ENCODE peak calls at places on chromosomes 7 and 10, in five cellular contexts. One of them, this sample, is unnamed. For H3K4me1, the result is how much of the 10 kb centered on the place peaks cover.

GRCh38 chr7:142842251-142842766 is 12.6 kb upstream of the EPHB6 start:
- DNase-seq in HCT116: no peak
- DNase-seq in PC-3: no peak
- DNase-seq in GM23248: no peak
- DNase-seq in MM.1S: no peak
- DNase-seq in this sample: no peak

GRCh38 chr10:28807760-28808613 is 130.7 kb downstream of the BAMBI start:
- DNase-seq in HCT116: no peak
- DNase-seq in PC-3: no peak
- DNase-seq in GM23248: no peak
- DNase-seq in MM.1S: no peak
- DNase-seq in this sample: no peak

GRCh38 chr10:114821293-114821914 is at the start of gene FHIP2A:
- DNase-seq in HCT116: peak
- DNase-seq in PC-3: peak
- DNase-seq in GM23248: peak
- DNase-seq in MM.1S: peak
- DNase-seq in this sample: peak

GRCh38 chr7:139054101-139054500 is 18.3 kb upstream of the ZC3HAV1L start:
- DNase-seq in HCT116: no peak
- DNase-seq in PC-3: no peak
- DNase-seq in GM23248: peak
- DNase-seq in MM.1S: no peak
- DNase-seq in this sample: no peak

GRCh38 chr7:130995252-130996081 is 261.5 kb upstream of the KLF14 start:
- DNase-seq in HCT116: peak
- DNase-seq in PC-3: no peak
- DNase-seq in GM23248: peak
- DNase-seq in MM.1S: no peak
- DNase-seq in this sample: no peak

GRCh38 chr10:124416733-124417132 is 2.0 kb downstream of the OAT start:
- DNase-seq in HCT116: no peak
- DNase-seq in PC-3: peak
- DNase-seq in GM23248: peak
- DNase-seq in MM.1S: no peak
- DNase-seq in this sample: no peak

GRCh38 chr7:19143930-19144574 is 1.2 kb downstream of the FERD3L start:
- DNase-seq in HCT116: no peak
- DNase-seq in PC-3: no peak
- DNase-seq in GM23248: peak
- DNase-seq in MM.1S: no peak
- DNase-seq in this sample: no peak

GRCh38 chr7:77797734-77798393 is 370 bp downstream of the TMEM60 start:
- DNase-seq in HCT116: no peak
- DNase-seq in PC-3: peak
- DNase-seq in GM23248: peak
- DNase-seq in MM.1S: peak
- DNase-seq in this sample: no peak

GRCh38 chr10:33136271-33136670 is 178.2 kb upstream of the ITGB1 start:
- DNase-seq in HCT116: no peak
- DNase-seq in PC-3: peak
- DNase-seq in GM23248: peak
- DNase-seq in MM.1S: no peak
- DNase-seq in this sample: no peak

DNA sequence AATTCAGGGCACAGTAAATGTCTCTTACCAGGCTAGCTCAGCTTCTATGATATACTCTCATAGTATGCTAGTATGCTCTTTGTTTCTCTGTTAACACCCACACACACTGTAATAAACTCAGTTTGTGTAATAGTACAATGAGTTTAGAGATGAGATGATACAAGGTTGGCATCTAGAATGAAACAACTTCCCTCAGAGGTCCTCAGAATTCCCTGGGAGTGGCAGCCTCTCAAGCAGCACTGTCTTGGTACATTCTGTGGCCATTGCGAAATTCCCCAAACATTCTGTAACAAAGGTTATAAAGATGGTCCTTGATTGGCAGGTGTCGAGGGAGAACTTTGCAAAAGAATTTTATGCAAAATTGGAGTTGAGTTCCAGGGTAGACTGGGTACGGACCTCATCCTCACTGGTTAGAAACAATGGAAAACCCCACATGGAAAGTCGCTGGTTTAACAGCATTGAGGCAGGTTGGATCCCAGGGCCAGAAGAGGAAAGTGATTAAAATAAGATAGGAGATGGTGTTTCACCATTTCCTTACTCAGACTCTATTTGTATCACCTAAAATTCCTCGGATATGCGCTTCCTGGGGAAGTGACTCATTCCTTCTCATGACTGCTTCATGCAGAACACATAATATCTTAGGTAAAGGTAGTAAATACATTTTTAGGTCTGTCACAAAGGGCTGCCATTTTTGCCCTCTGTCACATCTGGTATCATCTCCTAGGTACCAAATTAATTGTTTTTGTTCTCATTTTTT is 657.8 kb downstream of the SORCS1 start:
- DNase-seq in HCT116: no peak
- DNase-seq in PC-3: peak
- DNase-seq in GM23248: peak
- DNase-seq in MM.1S: no peak
- DNase-seq in this sample: no peak
- H2AFZ ChIP-seq in HCT116: no peak
- H2AFZ ChIP-seq in PC-3: no peak
- H2AFZ ChIP-seq in GM23248: no peak
- H2AFZ ChIP-seq in MM.1S: no peak
- H2AFZ ChIP-seq in this sample: no peak

DNA sequence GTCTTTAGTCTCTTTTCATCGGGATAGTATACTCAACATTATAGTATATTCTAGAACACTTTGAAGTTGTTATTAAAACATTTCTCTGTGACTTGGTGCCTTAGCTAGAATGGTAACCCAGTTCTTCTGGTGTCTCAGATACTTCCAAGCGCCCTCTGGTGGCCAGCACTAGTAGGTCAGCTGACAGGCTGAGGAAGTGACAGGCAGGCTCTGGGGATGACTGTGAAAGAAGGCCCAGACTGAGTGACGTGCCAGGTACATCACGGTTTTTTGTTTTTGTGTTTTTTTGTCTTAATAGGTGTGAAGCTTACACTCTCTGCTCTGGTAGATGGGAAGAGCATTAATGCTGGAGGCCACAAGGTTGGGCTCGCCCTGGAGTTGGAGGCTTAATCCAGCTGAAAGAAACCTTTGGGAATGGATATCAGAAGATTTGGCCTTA is 5.1 kb downstream of the COMTD1 start:
- DNase-seq in HCT116: peak
- DNase-seq in PC-3: peak
- DNase-seq in GM23248: peak
- DNase-seq in MM.1S: peak
- DNase-seq in this sample: peak
- H3K4me1 ChIP-seq in HCT116: under half
- H3K4me1 ChIP-seq in PC-3: under half
- H3K4me1 ChIP-seq in GM23248: under half
- H3K4me1 ChIP-seq in MM.1S: under half
- H3K4me1 ChIP-seq in this sample: under half

DNA sequence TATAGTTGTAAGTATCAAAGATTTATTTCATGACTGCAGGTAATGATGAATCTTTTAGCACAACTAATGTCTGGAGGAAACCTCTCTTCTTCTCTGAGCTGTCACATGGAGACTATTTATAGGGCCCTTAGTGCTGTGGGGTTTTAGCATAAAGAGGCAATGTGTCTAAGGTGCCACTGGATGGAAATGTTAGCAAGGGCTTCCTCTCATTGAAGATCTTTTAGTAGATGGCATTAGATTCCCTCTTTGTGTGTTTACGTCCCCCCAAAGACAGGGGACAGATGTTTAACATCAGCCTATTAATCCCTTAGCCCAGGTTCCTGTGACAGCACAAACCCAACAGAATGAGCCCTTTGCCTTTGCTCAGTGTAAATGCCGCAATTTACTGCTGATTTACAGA is 208.6 kb downstream of the SKAP2 start:
- DNase-seq in HCT116: no peak
- DNase-seq in PC-3: no peak
- DNase-seq in GM23248: no peak
- DNase-seq in MM.1S: no peak
- DNase-seq in this sample: no peak
- TF ChIP-seq EZH2phosphoT487 in HCT116: no peak
- TF ChIP-seq EZH2phosphoT487 in PC-3: no peak
- TF ChIP-seq EZH2phosphoT487 in GM23248: no peak
- TF ChIP-seq EZH2phosphoT487 in MM.1S: no peak
- TF ChIP-seq EZH2phosphoT487 in this sample: no peak

GRCh38 chr10:93550634-93551033 is 15.8 kb upstream of the FFAR4 start:
- DNase-seq in HCT116: no peak
- DNase-seq in PC-3: no peak
- DNase-seq in GM23248: no peak
- DNase-seq in MM.1S: no peak
- DNase-seq in this sample: no peak

GRCh38 chr10:93559490-93559889 is 7.0 kb upstream of the FFAR4 start:
- DNase-seq in HCT116: no peak
- DNase-seq in PC-3: no peak
- DNase-seq in GM23248: no peak
- DNase-seq in MM.1S: no peak
- DNase-seq in this sample: no peak

GRCh38 chr10:93553501-93554374 is 12.7 kb upstream of the FFAR4 start:
- DNase-seq in HCT116: no peak
- DNase-seq in PC-3: no peak
- DNase-seq in GM23248: no peak
- DNase-seq in MM.1S: no peak
- DNase-seq in this sample: no peak

GRCh38 chr10:93552780-93553179 is 13.7 kb upstream of the FFAR4 start:
- DNase-seq in HCT116: no peak
- DNase-seq in PC-3: no peak
- DNase-seq in GM23248: no peak
- DNase-seq in MM.1S: no peak
- DNase-seq in this sample: no peak

DNA sequence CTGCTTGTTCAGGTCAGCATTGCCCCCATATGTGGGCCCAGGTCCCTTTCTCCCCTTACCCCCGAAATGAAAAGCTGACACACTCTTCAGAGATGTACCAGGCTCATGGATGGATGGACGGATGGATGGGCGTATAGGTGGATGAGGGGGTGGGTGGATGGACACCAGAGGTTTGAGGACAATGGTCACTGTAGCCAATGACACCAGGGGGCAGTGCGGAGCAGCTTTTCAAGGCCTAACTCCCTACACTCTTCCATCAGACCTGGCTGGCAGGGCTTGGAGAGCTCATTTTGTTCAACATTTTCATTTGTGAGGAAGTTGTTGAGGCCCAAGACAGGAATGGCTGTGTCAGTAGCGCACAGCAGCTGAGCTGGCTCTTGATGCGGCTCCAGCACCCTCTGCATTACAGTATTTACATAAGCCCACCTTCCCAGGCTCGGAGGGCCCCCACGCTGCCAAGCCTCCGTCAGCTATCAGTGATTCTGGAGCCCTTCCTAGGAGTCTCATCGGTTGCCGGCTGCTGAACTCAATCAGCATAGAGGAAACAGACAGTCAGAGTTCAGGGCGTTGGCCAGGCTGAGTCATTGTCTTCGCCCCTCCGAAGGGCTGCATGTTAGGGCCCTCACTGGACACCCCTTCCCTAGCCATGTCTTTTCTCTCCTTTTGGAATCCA is 11.6 kb upstream of the FFAR4 start:
- DNase-seq in HCT116: peak
- DNase-seq in PC-3: peak
- DNase-seq in GM23248: peak
- DNase-seq in MM.1S: peak
- DNase-seq in this sample: peak
- H2AFZ ChIP-seq in HCT116: peak
- H2AFZ ChIP-seq in PC-3: peak
- H2AFZ ChIP-seq in GM23248: peak
- H2AFZ ChIP-seq in MM.1S: no peak
- H2AFZ ChIP-seq in this sample: peak

GRCh38 chr10:86650151-86650550 is 4.2 kb upstream of the OPN4 start:
- DNase-seq in HCT116: no peak
- DNase-seq in PC-3: no peak
- DNase-seq in GM23248: no peak
- DNase-seq in MM.1S: no peak
- DNase-seq in this sample: no peak

GRCh38 chr10:86649471-86650150 is 4.7 kb upstream of the OPN4 start:
- DNase-seq in HCT116: no peak
- DNase-seq in PC-3: no peak
- DNase-seq in GM23248: no peak
- DNase-seq in MM.1S: no peak
- DNase-seq in this sample: no peak

GRCh38 chr10:86651631-86652331 is 2.6 kb upstream of the OPN4 start:
- DNase-seq in HCT116: no peak
- DNase-seq in PC-3: no peak
- DNase-seq in GM23248: no peak
- DNase-seq in MM.1S: no peak
- DNase-seq in this sample: no peak

GRCh38 chr10:86652361-86653202 is 1.8 kb upstream of the OPN4 start:
- DNase-seq in HCT116: no peak
- DNase-seq in PC-3: no peak
- DNase-seq in GM23248: no peak
- DNase-seq in MM.1S: no peak
- DNase-seq in this sample: no peak

GRCh38 chr10:86651021-86651471 is 3.3 kb upstream of the OPN4 start:
- DNase-seq in HCT116: no peak
- DNase-seq in PC-3: no peak
- DNase-seq in GM23248: no peak
- DNase-seq in MM.1S: no peak
- DNase-seq in this sample: no peak
- H3K4me1 ChIP-seq in HCT116: under half
- H3K4me1 ChIP-seq in PC-3: under half
- H3K4me1 ChIP-seq in GM23248: under half
- H3K4me1 ChIP-seq in MM.1S: under half
- H3K4me1 ChIP-seq in this sample: under half

DNA sequence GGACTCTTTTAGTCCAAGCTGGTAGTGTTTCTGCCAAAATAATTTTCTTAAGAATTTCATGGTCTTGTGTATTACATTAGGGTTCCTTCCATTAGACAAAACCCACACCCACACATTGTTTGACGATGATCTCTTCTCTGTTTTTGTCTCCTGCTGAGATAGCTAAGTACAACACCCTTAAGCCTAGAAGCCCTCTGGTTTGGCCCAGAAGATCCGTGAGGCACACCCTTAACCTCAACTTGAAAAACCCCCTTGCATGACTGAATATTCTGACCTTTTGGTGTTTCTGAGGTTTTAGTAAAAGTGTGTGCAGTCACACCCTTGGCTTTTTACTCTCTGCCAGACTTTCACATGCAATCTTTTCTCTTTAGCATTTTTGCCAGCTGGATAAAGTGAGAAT is 29.3 kb upstream of the ERCC6 start:
- DNase-seq in HCT116: no peak
- DNase-seq in PC-3: peak
- DNase-seq in GM23248: peak
- DNase-seq in MM.1S: no peak
- DNase-seq in this sample: no peak
- TF ChIP-seq EZH2phosphoT487 in HCT116: no peak
- TF ChIP-seq EZH2phosphoT487 in PC-3: no peak
- TF ChIP-seq EZH2phosphoT487 in GM23248: peak
- TF ChIP-seq EZH2phosphoT487 in MM.1S: no peak
- TF ChIP-seq EZH2phosphoT487 in this sample: no peak

DNA sequence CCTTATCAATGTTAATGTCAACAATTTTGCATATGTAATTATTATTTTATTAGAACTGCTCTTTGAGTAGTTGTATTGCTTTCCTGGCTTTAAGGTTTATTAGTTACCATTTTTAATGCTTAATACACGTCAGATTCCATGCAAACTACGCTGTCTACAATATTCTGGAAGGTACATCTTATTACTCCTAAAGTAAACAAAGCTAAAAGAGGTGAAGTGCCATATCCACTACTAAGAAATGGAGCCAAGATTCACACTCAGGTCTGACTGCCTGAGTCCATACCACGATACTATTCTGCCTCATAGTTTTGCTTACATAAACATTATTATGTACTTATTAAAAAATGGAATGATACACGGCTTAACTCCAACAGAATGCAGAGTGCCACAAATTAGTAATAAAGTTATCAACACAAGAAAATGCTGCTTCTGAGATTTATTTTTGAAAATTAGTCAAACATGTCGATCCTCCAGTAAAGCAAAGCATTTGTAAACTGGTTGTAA is 1.2 kb upstream of the DMTF1 start:
- DNase-seq in HCT116: no peak
- DNase-seq in PC-3: no peak
- DNase-seq in GM23248: peak
- DNase-seq in MM.1S: no peak
- DNase-seq in this sample: no peak
- H2AFZ ChIP-seq in HCT116: no peak
- H2AFZ ChIP-seq in PC-3: peak
- H2AFZ ChIP-seq in GM23248: peak
- H2AFZ ChIP-seq in MM.1S: peak
- H2AFZ ChIP-seq in this sample: peak